ENCODE peak calls at places on chromosomes 11 and 22, in eight cellular contexts. One of them, this sample, is unnamed.

GRCh38 chr11:45646275-45646970 is 19.0 kb downstream of the CHST1 start:
- DNase-seq in heart left ventricle: no peak
- DNase-seq in colonic mucosa: no peak
- DNase-seq in keratinocyte: no peak
- DNase-seq in OCI-LY7: peak
- DNase-seq in tibial artery: no peak
- DNase-seq in small intestine: peak
- DNase-seq in cardiac muscle cell: peak
- DNase-seq in this sample: no peak

GRCh38 chr22:39597236-39597869 is 26.8 kb downstream of the CACNA1I start:
- DNase-seq in keratinocyte: no peak
- DNase-seq in small intestine: no peak
- DNase-seq in heart left ventricle: no peak
- DNase-seq in cardiac muscle cell: no peak
- DNase-seq in colonic mucosa: no peak
- DNase-seq in OCI-LY7: no peak
- DNase-seq in tibial artery: no peak
- DNase-seq in this sample: no peak

GRCh38 chr11:36817336-36817965 is 219.4 kb upstream of the RAG2 start:
- DNase-seq in cardiac muscle cell: peak
- DNase-seq in tibial artery: no peak
- DNase-seq in small intestine: no peak
- DNase-seq in colonic mucosa: no peak
- DNase-seq in OCI-LY7: no peak
- DNase-seq in keratinocyte: no peak
- DNase-seq in heart left ventricle: no peak
- DNase-seq in this sample: no peak

GRCh38 chr11:19666951-19667350 is 45.7 kb upstream of the NAV2 start:
- DNase-seq in tibial artery: no peak
- DNase-seq in keratinocyte: no peak
- DNase-seq in cardiac muscle cell: no peak
- DNase-seq in heart left ventricle: no peak
- DNase-seq in small intestine: no peak
- DNase-seq in OCI-LY7: no peak
- DNase-seq in colonic mucosa: no peak
- DNase-seq in this sample: no peak

GRCh38 chr11:130785376-130786110 is 130.7 kb downstream of the SNX19 start:
- DNase-seq in heart left ventricle: no peak
- DNase-seq in tibial artery: no peak
- DNase-seq in cardiac muscle cell: peak
- DNase-seq in small intestine: no peak
- DNase-seq in keratinocyte: no peak
- DNase-seq in colonic mucosa: no peak
- DNase-seq in OCI-LY7: peak
- DNase-seq in this sample: no peak

GRCh38 chr11:76797341-76798201 is 14.4 kb downstream of the TSKU start:
- DNase-seq in tibial artery: no peak
- DNase-seq in colonic mucosa: peak
- DNase-seq in cardiac muscle cell: no peak
- DNase-seq in small intestine: no peak
- DNase-seq in OCI-LY7: no peak
- DNase-seq in keratinocyte: no peak
- DNase-seq in heart left ventricle: no peak
- DNase-seq in this sample: no peak

GRCh38 chr11:74112877-74113276 is 57.9 kb downstream of the C2CD3 start:
- DNase-seq in heart left ventricle: no peak
- DNase-seq in cardiac muscle cell: no peak
- DNase-seq in OCI-LY7: no peak
- DNase-seq in colonic mucosa: no peak
- DNase-seq in keratinocyte: no peak
- DNase-seq in tibial artery: no peak
- DNase-seq in small intestine: no peak
- DNase-seq in this sample: no peak

GRCh38 chr11:117039897-117040296 is 58.3 kb downstream of the SIK3 start:
- DNase-seq in cardiac muscle cell: no peak
- DNase-seq in tibial artery: no peak
- DNase-seq in small intestine: no peak
- DNase-seq in OCI-LY7: peak
- DNase-seq in keratinocyte: no peak
- DNase-seq in colonic mucosa: no peak
- DNase-seq in heart left ventricle: no peak
- DNase-seq in this sample: no peak

GRCh38 chr11:2313051-2313951 is 11.5 kb downstream of the TSPAN32 start:
- DNase-seq in cardiac muscle cell: no peak
- DNase-seq in heart left ventricle: peak
- DNase-seq in keratinocyte: no peak
- DNase-seq in colonic mucosa: no peak
- DNase-seq in OCI-LY7: no peak
- DNase-seq in tibial artery: no peak
- DNase-seq in small intestine: no peak
- DNase-seq in this sample: no peak

GRCh38 chr11:96036863-96037262 is 113.0 kb upstream of the MTMR2 start:
- DNase-seq in keratinocyte: no peak
- DNase-seq in colonic mucosa: no peak
- DNase-seq in OCI-LY7: no peak
- DNase-seq in cardiac muscle cell: no peak
- DNase-seq in small intestine: no peak
- DNase-seq in tibial artery: no peak
- DNase-seq in heart left ventricle: no peak
- DNase-seq in this sample: no peak

GRCh38 chr22:41003041-41003440 is 51.9 kb downstream of the RBX1 start:
- DNase-seq in colonic mucosa: no peak
- DNase-seq in OCI-LY7: no peak
- DNase-seq in tibial artery: no peak
- DNase-seq in keratinocyte: no peak
- DNase-seq in cardiac muscle cell: no peak
- DNase-seq in small intestine: no peak
- DNase-seq in heart left ventricle: no peak
- DNase-seq in this sample: no peak

GRCh38 chr22:38190581-38190980 is 9.0 kb upstream of the PLA2G6 start:
- DNase-seq in heart left ventricle: no peak
- DNase-seq in keratinocyte: no peak
- DNase-seq in tibial artery: no peak
- DNase-seq in small intestine: no peak
- DNase-seq in cardiac muscle cell: no peak
- DNase-seq in colonic mucosa: no peak
- DNase-seq in OCI-LY7: no peak
- DNase-seq in this sample: no peak

GRCh38 chr11:48040830-48041444 is 60.6 kb downstream of the PTPRJ start:
- DNase-seq in small intestine: no peak
- DNase-seq in OCI-LY7: no peak
- DNase-seq in cardiac muscle cell: no peak
- DNase-seq in tibial artery: no peak
- DNase-seq in colonic mucosa: no peak
- DNase-seq in heart left ventricle: no peak
- DNase-seq in keratinocyte: no peak
- DNase-seq in this sample: no peak

GRCh38 chr22:50416996-50417395 is 57.8 kb downstream of the SBF1 start:
- DNase-seq in keratinocyte: no peak
- DNase-seq in colonic mucosa: no peak
- DNase-seq in heart left ventricle: no peak
- DNase-seq in OCI-LY7: no peak
- DNase-seq in small intestine: no peak
- DNase-seq in cardiac muscle cell: no peak
- DNase-seq in tibial artery: no peak
- DNase-seq in this sample: no peak

GRCh38 chr11:69074375-69074774 is 25.6 kb downstream of the TPCN2 start:
- DNase-seq in keratinocyte: no peak
- DNase-seq in colonic mucosa: no peak
- DNase-seq in heart left ventricle: no peak
- DNase-seq in small intestine: no peak
- DNase-seq in OCI-LY7: no peak
- DNase-seq in cardiac muscle cell: no peak
- DNase-seq in tibial artery: no peak
- DNase-seq in this sample: no peak
- H3K27ac ChIP-seq in keratinocyte: no peak
- H3K27ac ChIP-seq in colonic mucosa: no peak
- H3K27ac ChIP-seq in heart left ventricle: no peak
- H3K27ac ChIP-seq in small intestine: no peak
- H3K27ac ChIP-seq in OCI-LY7: no peak
- H3K27ac ChIP-seq in cardiac muscle cell: no peak
- H3K27ac ChIP-seq in tibial artery: peak
- H3K27ac ChIP-seq in this sample: no peak

GRCh38 chr11:86218125-86219081 is 26.1 kb upstream of the EED start:
- DNase-seq in tibial artery: peak
- DNase-seq in colonic mucosa: peak
- DNase-seq in small intestine: peak
- DNase-seq in cardiac muscle cell: peak
- DNase-seq in OCI-LY7: peak
- DNase-seq in heart left ventricle: peak
- DNase-seq in keratinocyte: no peak
- DNase-seq in this sample: peak
- H3K4me3 ChIP-seq in tibial artery: peak
- H3K4me3 ChIP-seq in colonic mucosa: no peak
- H3K4me3 ChIP-seq in small intestine: no peak
- H3K4me3 ChIP-seq in cardiac muscle cell: no peak
- H3K4me3 ChIP-seq in OCI-LY7: no peak
- H3K4me3 ChIP-seq in heart left ventricle: peak
- H3K4me3 ChIP-seq in keratinocyte: no peak
- H3K4me3 ChIP-seq in this sample: peak

GRCh38 chr11:88337342-88338222 is at the start of gene CTSC:
- DNase-seq in keratinocyte: no peak
- DNase-seq in heart left ventricle: peak
- DNase-seq in colonic mucosa: peak
- DNase-seq in cardiac muscle cell: peak
- DNase-seq in OCI-LY7: peak
- DNase-seq in tibial artery: peak
- DNase-seq in small intestine: peak
- DNase-seq in this sample: peak

GRCh38 chr11:88332851-88333250 is 4.7 kb downstream of the CTSC start:
- DNase-seq in tibial artery: no peak
- DNase-seq in small intestine: no peak
- DNase-seq in heart left ventricle: no peak
- DNase-seq in OCI-LY7: no peak
- DNase-seq in keratinocyte: no peak
- DNase-seq in colonic mucosa: no peak
- DNase-seq in cardiac muscle cell: peak
- DNase-seq in this sample: no peak

GRCh38 chr11:88338223-88338661 is 706 bp upstream of the CTSC start:
- DNase-seq in heart left ventricle: peak
- DNase-seq in tibial artery: peak
- DNase-seq in colonic mucosa: peak
- DNase-seq in keratinocyte: peak
- DNase-seq in small intestine: peak
- DNase-seq in OCI-LY7: peak
- DNase-seq in cardiac muscle cell: peak
- DNase-seq in this sample: peak

GRCh38 chr11:88330826-88331428 is 6.6 kb downstream of the CTSC start:
- DNase-seq in small intestine: no peak
- DNase-seq in OCI-LY7: no peak
- DNase-seq in cardiac muscle cell: no peak
- DNase-seq in colonic mucosa: no peak
- DNase-seq in keratinocyte: no peak
- DNase-seq in tibial artery: no peak
- DNase-seq in heart left ventricle: no peak
- DNase-seq in this sample: no peak

GRCh38 chr11:88335284-88335683 is 2.3 kb downstream of the CTSC start:
- DNase-seq in heart left ventricle: no peak
- DNase-seq in OCI-LY7: no peak
- DNase-seq in keratinocyte: no peak
- DNase-seq in colonic mucosa: no peak
- DNase-seq in small intestine: no peak
- DNase-seq in tibial artery: no peak
- DNase-seq in cardiac muscle cell: peak
- DNase-seq in this sample: no peak
- H3K27ac ChIP-seq in heart left ventricle: no peak
- H3K27ac ChIP-seq in OCI-LY7: no peak
- H3K27ac ChIP-seq in keratinocyte: no peak
- H3K27ac ChIP-seq in colonic mucosa: peak
- H3K27ac ChIP-seq in small intestine: no peak
- H3K27ac ChIP-seq in tibial artery: no peak
- H3K27ac ChIP-seq in cardiac muscle cell: no peak
- H3K27ac ChIP-seq in this sample: peak

GRCh38 chr11:128664286-128664685 is 29.6 kb upstream of the FLI1 start:
- DNase-seq in colonic mucosa: no peak
- DNase-seq in tibial artery: no peak
- DNase-seq in heart left ventricle: no peak
- DNase-seq in OCI-LY7: no peak
- DNase-seq in keratinocyte: no peak
- DNase-seq in cardiac muscle cell: no peak
- DNase-seq in small intestine: no peak
- DNase-seq in this sample: no peak
- H3K4me3 ChIP-seq in colonic mucosa: no peak
- H3K4me3 ChIP-seq in tibial artery: no peak
- H3K4me3 ChIP-seq in heart left ventricle: peak
- H3K4me3 ChIP-seq in OCI-LY7: no peak
- H3K4me3 ChIP-seq in keratinocyte: no peak
- H3K4me3 ChIP-seq in cardiac muscle cell: no peak
- H3K4me3 ChIP-seq in small intestine: no peak
- H3K4me3 ChIP-seq in this sample: no peak